ENCODE peak calls at places on chromosome 12, in seven cellular contexts. N, T, Y, V, S, E and D are unnamed samples.

GRCh38 chr12:12839886-12840285 is 26.7 kb downstream of the DDX47 start:
- DNase-seq in N (no peak), T (peak; percentile 25), Y (no peak), V (no peak), S (peak; percentile 77), E (no peak), D (peak; percentile 73)

GRCh38 chr12:51972849-51973273 is 21.4 kb downstream of the ACVR1B start:
- DNase-seq in N (no peak), T (no peak), Y (no peak), V (no peak), S (no peak), E (peak; percentile 52), D (peak; percentile 75)

GRCh38 chr12:51349026-51349425 is 2.5 kb upstream of the CELA1 start:
- DNase-seq in N (no peak), T (no peak), Y (no peak), V (no peak), S (no peak), E (no peak), D (no peak)

GRCh38 chr12:31206038-31206670 is 119.8 kb downstream of the SINHCAF start:
- DNase-seq in N (no peak), T (no peak), Y (no peak), V (no peak), S (peak; percentile 26), E (no peak), D (no peak)

GRCh38 chr12:12158858-12159257 is 88.1 kb downstream of the BCL2L14 start:
- DNase-seq in N (no peak), T (no peak), Y (no peak), V (no peak), S (no peak), E (no peak), D (no peak)

GRCh38 chr12:79911889-79912656 is 22.8 kb downstream of the PPP1R12A start:
- DNase-seq in N (no peak), T (no peak), Y (no peak), V (peak; percentile 11), S (no peak), E (no peak), D (no peak)

GRCh38 chr12:62808166-62808879 is 126.6 kb downstream of the PPM1H start:
- DNase-seq in N (peak; percentile 52), T (no peak), Y (no peak), V (no peak), S (no peak), E (no peak), D (no peak)

GRCh38 chr12:2284857-2285256 is 232.1 kb downstream of the CACNA1C start:
- DNase-seq in N (peak; percentile 61), T (no peak), Y (peak; percentile 61), V (peak; percentile 57), S (no peak), E (peak; percentile 20), D (no peak)